ENCODE peak calls at places on chromosomes 16 and 17, in ten cellular contexts. U, L, X, W, I, H, Y, N, P and B are unnamed samples.

GRCh38 chr17:21376835-21377690 is 906 bp downstream of the KCNJ12 start:
- DNase-seq in U (peak), L (peak), X (no peak), W (peak), I (peak), H (peak), Y (no peak), N (peak), P (peak), B (no peak)

GRCh38 chr17:73340093-73340596 is 28.3 kb upstream of the CDC42EP4 start:
- DNase-seq in U (peak), L (no peak), X (peak), W (no peak), I (no peak), H (peak), Y (peak), N (peak), P (no peak), B (no peak)

GRCh38 chr16:84209989-84210388 is 19.0 kb downstream of the ADAD2 start:
- DNase-seq in U (no peak), L (no peak), X (no peak), W (peak), I (no peak), H (no peak), Y (no peak), N (no peak), P (no peak), B (no peak)

GRCh38 chr17:34547453-34548063 is 31.8 kb upstream of the TMEM132E start:
- DNase-seq in U (no peak), L (no peak), X (no peak), W (peak), I (no peak), H (no peak), Y (no peak), N (no peak), P (no peak), B (no peak)

GRCh38 chr17:58153046-58153445 is 4.9 kb downstream of the OR4D1 start:
- DNase-seq in U (no peak), L (no peak), X (no peak), W (no peak), I (no peak), H (no peak), Y (no peak), N (no peak), P (no peak), B (no peak)

GRCh38 chr17:49197346-49197998 is 12.9 kb downstream of the GNGT2 start:
- DNase-seq in U (no peak), L (no peak), X (no peak), W (no peak), I (no peak), H (no peak), Y (no peak), N (no peak), P (no peak), B (no peak)

GRCh38 chr17:7045492-7046126 is 1.7 kb upstream of the SLC16A11 start:
- DNase-seq in U (peak), L (no peak), X (no peak), W (peak), I (peak), H (no peak), Y (peak), N (peak), P (no peak), B (no peak)

GRCh38 chr17:42653179-42654124 is 5.6 kb upstream of the TUBG2 start:
- DNase-seq in U (peak), L (peak), X (peak), W (peak), I (no peak), H (peak), Y (no peak), N (no peak), P (peak), B (no peak)

GRCh38 chr16:85381738-85382592 is 231.2 kb upstream of the GSE1 start:
- DNase-seq in U (no peak), L (peak), X (peak), W (no peak), I (peak), H (no peak), Y (no peak), N (no peak), P (no peak), B (no peak)

GRCh38 chr17:83190601-83191387 is 111.4 kb downstream of the METRNL start:
- DNase-seq in U (no peak), L (no peak), X (peak), W (no peak), I (no peak), H (no peak), Y (no peak), N (no peak), P (no peak), B (no peak)

GRCh38 chr17:79123988-79124387 is 49.4 kb downstream of the ENGASE start:
- DNase-seq in U (no peak), L (no peak), X (no peak), W (no peak), I (no peak), H (no peak), Y (no peak), N (no peak), P (no peak), B (no peak)

GRCh38 chr16:3591991-3592390 is 14.8 kb upstream of the NLRC3 start:
- DNase-seq in U (no peak), L (no peak), X (no peak), W (no peak), I (no peak), H (no peak), Y (no peak), N (no peak), P (no peak), B (no peak)

GRCh38 chr16:29744541-29745101 is 1.2 kb downstream of the C16orf54 start:
- DNase-seq in U (no peak), L (no peak), X (no peak), W (peak), I (no peak), H (no peak), Y (no peak), N (no peak), P (no peak), B (no peak)

GRCh38 chr17:31787857-31788570 is 71.0 kb downstream of the COPRS start:
- DNase-seq in U (peak), L (no peak), X (peak), W (no peak), I (peak), H (no peak), Y (peak), N (no peak), P (no peak), B (no peak)

GRCh38 chr17:42675984-42676423 is 790 bp downstream of the PLEKHH3 start:
- DNase-seq in U (peak), L (peak), X (peak), W (peak), I (peak), H (peak), Y (no peak), N (peak), P (peak), B (no peak)

GRCh38 chr16:2150418-2151187 is 2.2 kb downstream of the RAB26 start:
- DNase-seq in U (no peak), L (no peak), X (no peak), W (peak), I (no peak), H (no peak), Y (no peak), N (peak), P (peak), B (no peak)

GRCh38 chr17:37177234-37177633 is 198.6 kb upstream of the C17orf78 start:
- DNase-seq in U (no peak), L (no peak), X (no peak), W (no peak), I (no peak), H (no peak), Y (no peak), N (no peak), P (no peak), B (no peak)

GRCh38 chr17:17551361-17551760 is 40.1 kb downstream of the PEMT start:
- DNase-seq in U (peak), L (peak), X (no peak), W (peak), I (peak), H (no peak), Y (no peak), N (no peak), P (no peak), B (no peak)

GRCh38 chr17:78269893-78270490 is 38.6 kb downstream of the TMEM235 start:
- DNase-seq in U (no peak), L (no peak), X (no peak), W (no peak), I (no peak), H (no peak), Y (no peak), N (no peak), P (no peak), B (no peak)

GRCh38 chr16:78428193-78428592 is 328.7 kb downstream of the WWOX start:
- DNase-seq in U (no peak), L (no peak), X (no peak), W (no peak), I (no peak), H (no peak), Y (no peak), N (no peak), P (no peak), B (no peak)

GRCh38 chr17:975321-975982 is 4.1 kb downstream of the NXN start:
- DNase-seq in U (no peak), L (no peak), X (no peak), W (no peak), I (peak), H (no peak), Y (no peak), N (no peak), P (no peak), B (no peak)

GRCh38 chr17:7922499-7923289 is 6.6 kb upstream of the RNF227 start:
- DNase-seq in U (peak), L (peak), X (peak), W (peak), I (peak), H (peak), Y (no peak), N (peak), P (peak), B (peak)

GRCh38 chr16:66324785-66325184 is 41.7 kb upstream of the CDH5 start:
- DNase-seq in U (peak), L (no peak), X (no peak), W (peak), I (peak), H (no peak), Y (no peak), N (no peak), P (peak), B (no peak)

GRCh38 chr16:80176114-80176513 is 364.7 kb upstream of the DYNLRB2 start:
- DNase-seq in U (no peak), L (no peak), X (no peak), W (no peak), I (no peak), H (no peak), Y (no peak), N (no peak), P (no peak), B (no peak)

GRCh38 chr17:67378444-67379250 is 1.6 kb downstream of the PITPNC1 start:
- DNase-seq in U (peak), L (peak), X (peak), W (peak), I (peak), H (peak), Y (no peak), N (peak), P (peak), B (peak)

GRCh38 chr17:67377727-67378443 is 804 bp downstream of the PITPNC1 start:
- DNase-seq in U (peak), L (peak), X (peak), W (peak), I (peak), H (peak), Y (no peak), N (peak), P (peak), B (peak)

GRCh38 chr17:67375761-67376160 is 1.3 kb upstream of the PITPNC1 start:
- DNase-seq in U (no peak), L (no peak), X (no peak), W (no peak), I (no peak), H (no peak), Y (no peak), N (no peak), P (no peak), B (no peak)

GRCh38 chr17:67376509-67376891 is 581 bp upstream of the PITPNC1 start:
- DNase-seq in U (no peak), L (no peak), X (peak), W (no peak), I (peak), H (no peak), Y (no peak), N (peak), P (no peak), B (no peak)

DNA sequence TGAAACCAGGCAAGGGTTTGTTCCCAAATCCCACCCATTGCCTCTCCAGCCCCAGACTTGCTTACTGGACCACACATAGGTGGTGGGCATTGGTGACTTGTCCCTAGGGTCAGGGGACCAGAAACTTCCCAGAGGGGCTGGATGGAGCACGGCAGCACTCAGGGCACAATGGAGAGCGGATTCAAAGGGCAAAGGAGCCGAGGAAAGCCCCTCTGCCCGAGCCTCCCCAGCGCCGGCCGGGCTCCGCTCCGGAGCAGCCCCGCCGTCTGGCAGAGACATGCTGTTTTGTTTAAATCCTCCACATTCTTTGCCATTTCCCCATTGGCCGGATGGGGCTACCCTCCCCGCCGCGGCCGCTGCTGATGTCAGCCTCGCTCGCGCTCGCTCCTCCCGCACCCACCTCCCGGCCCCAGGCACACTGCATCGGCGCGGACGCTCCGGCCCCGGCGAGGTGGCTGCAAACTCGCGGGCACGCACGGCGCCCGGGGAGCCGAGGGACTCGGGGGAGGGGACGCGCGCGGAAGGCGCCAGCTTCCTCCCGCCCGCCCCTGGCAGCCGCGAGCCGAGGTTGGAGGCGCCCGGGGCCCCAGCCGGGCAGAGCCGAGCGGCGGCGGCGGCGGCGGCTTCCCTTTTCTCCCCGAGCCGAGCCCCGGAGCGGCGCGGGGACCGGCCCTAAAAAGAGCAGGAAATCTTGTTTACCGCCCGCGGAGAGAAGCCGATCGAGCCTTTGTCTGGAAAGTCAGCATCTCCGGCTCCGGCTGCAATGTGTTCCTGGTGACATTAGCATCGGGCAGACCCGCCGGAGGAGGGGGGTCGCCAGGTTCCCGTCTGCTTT is at the start of gene PITPNC1:
- DNase-seq in U (peak), L (peak), X (peak), W (peak), I (peak), H (peak), Y (no peak), N (peak), P (peak), B (peak)
- TF ChIP-seq CTCF in U (peak), L (no peak), X (no peak), W (no peak), I (no peak), H (no peak), Y (no peak), N (no peak), P (no peak), B (peak)

GRCh38 chr16:87052506-87052905 is 264.7 kb downstream of the C16orf95 start:
- DNase-seq in U (no peak), L (no peak), X (no peak), W (no peak), I (no peak), H (no peak), Y (no peak), N (no peak), P (no peak), B (no peak)

GRCh38 chr16:87051526-87052320 is 265.5 kb downstream of the C16orf95 start:
- DNase-seq in U (no peak), L (no peak), X (no peak), W (no peak), I (no peak), H (no peak), Y (no peak), N (no peak), P (no peak), B (no peak)

GRCh38 chr16:87054154-87054553 is 263.0 kb downstream of the C16orf95 start:
- DNase-seq in U (no peak), L (no peak), X (no peak), W (no peak), I (no peak), H (no peak), Y (no peak), N (no peak), P (no peak), B (no peak)

GRCh38 chr16:87054856-87055255 is 262.3 kb downstream of the C16orf95 start:
- DNase-seq in U (no peak), L (no peak), X (peak), W (no peak), I (no peak), H (no peak), Y (no peak), N (no peak), P (no peak), B (no peak)

DNA sequence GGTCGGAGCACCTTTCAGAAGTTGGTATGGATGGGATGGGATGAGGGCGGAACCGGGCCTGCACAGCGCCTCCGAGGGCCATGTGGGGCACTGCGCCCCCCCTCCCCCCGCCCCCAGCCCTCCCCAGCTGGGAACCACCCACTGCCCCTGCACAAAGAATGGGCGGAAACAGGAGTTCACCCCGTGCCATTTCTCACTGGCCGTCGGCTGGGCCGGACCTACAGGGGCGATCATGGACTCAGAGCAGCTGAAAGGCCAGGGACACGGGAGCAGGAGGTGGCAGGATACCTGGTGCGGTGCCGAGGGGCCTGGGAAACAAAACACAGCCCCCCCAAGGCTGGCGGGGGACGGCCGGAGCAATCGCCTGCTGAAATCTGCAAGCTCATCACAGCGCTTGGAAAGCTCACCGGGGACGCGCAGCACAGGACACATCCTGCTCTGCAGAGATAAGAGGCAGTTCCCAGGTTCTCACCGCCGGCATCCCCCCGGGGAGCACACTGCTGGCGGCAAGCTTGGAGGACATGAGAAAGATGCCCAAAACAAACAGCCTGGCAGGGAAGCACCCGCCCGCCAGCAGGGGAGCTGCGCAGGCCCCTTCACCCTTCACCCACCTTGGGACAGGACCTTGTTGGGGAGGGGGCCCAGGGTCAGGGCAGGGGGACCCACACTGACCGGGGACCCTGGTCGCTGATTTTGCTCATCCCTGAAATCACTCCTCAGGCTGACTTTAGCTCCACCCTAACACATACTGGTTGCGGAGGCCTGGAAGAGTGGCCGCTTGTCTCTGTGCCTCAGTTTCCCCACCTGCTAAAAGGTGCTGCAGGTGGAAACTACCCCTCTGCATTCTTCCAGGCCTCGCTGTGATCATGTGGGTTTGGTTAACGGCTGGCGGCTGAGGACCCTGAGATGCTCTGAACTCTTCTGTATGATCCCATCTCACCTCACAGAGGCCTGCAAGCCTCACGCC is 263.9 kb downstream of the C16orf95 start:
- DNase-seq in U (no peak), L (no peak), X (no peak), W (peak), I (no peak), H (no peak), Y (no peak), N (no peak), P (peak), B (no peak)
- TF ChIP-seq CTCF in U (peak), L (peak), X (no peak), W (peak), I (no peak), H (no peak), Y (no peak), N (no peak), P (peak), B (peak)

GRCh38 chr17:61926831-61927210 is 961 bp downstream of the INTS2 start:
- DNase-seq in U (no peak), L (no peak), X (no peak), W (no peak), I (no peak), H (no peak), Y (no peak), N (no peak), P (no peak), B (no peak)

GRCh38 chr17:61928101-61928436 is 287 bp upstream of the INTS2 start:
- DNase-seq in U (no peak), L (no peak), X (no peak), W (no peak), I (no peak), H (no peak), Y (no peak), N (no peak), P (no peak), B (no peak)

DNA sequence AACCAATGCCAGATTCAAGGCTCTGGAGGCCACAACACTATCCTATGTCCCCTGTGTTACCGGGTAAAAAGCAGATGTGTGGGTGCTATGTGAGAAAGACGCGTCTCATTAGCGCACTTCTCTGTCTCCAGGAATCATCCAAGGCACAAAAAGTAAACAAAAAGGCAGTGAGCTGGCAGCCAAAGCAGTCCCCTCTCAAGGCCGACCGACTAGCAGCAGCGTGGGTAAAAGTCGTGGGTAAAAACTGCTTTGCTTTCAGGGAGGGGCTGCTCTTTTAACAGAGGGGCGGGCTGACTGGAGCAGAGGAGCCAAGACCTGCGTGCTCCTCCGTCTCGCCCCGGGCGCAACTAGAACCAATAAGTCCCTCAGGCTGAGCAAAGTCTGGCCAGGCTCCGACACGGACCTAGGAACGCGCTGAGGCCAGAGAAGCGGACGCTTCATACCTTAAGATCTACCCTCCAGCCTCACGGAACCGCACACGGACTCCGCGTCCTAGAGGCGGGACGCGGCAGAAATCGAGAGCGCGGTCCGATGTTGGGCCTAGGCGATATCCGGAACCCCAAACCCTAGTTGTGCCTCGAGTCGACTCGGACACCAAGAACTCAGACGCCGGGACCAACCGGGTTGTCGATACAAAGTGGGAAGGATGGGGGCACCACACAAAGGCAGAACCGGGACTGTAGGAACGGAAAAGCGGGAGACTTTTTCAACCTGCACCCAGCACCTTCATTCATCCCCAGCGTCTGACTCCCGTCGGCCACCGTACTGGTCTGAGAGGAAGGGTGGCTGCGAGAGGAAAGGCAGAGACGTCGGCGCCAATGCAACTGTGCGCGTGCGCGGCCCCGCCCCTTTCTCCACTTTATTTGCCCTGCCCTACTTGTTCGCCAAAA is at the start of gene INTS2:
- DNase-seq in U (peak), L (peak), X (peak), W (peak), I (peak), H (peak), Y (peak), N (peak), P (peak), B (peak)
- TF ChIP-seq CTCF in U (no peak), L (no peak), X (no peak), W (no peak), I (no peak), H (no peak), Y (no peak), N (no peak), P (no peak), B (peak)

DNA sequence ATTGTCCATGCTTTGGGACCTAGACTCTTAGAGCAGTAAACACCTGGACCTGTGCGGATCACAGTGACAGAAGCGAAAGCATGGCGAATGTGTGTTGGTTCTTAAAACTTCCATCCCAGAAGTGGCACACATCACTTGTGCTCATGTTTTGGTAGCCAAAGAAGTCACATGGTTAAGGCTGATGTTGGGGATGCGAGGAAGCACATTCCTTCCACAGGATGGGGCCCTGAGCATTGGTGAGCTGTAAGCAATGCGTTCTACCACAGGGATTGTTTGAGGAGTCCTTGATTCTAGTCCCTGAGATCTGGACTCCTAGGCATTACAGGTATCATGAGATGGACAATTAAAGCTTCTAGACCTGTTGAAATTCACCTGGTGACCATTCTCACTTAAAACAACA is 375.9 kb downstream of the UTP18 start:
- DNase-seq in U (no peak), L (no peak), X (no peak), W (peak), I (no peak), H (no peak), Y (no peak), N (no peak), P (peak), B (no peak)
- TF ChIP-seq CTCF in U (no peak), L (no peak), X (no peak), W (peak), I (no peak), H (no peak), Y (no peak), N (no peak), P (no peak), B (no peak)